ENCODE peak calls at places on chromosomes 4 and X, in seven cellular contexts. N is fibroblast of lung, R is B cell, Y is lower lobe of right lung, Z is dorsolateral prefrontal cortex, E is endodermal cell, V is gastrocnemius medialis. H is an unnamed sample.
A peak's percentile ranks its signal among the peaks of the same experiment; 100 is the strongest.

GRCh38 chr4:26020896-26021295 is 106.9 kb downstream of the SMIM20 start:
- DNase-seq in N (peak; percentile 92), R (no peak), Y (no peak), Z (no peak), E (no peak), V (no peak), H (no peak)

GRCh38 chrX:106415276-106415895 is 196.4 kb upstream of the RADX start:
- DNase-seq in N (peak; percentile 6), R (peak; percentile 17), Y (no peak), Z (no peak), E (peak; percentile 50), V (no peak), H (no peak)

GRCh38 chr4:36244257-36245084 is at the start of gene ARAP2:
- DNase-seq in N (peak; percentile 68), R (peak; percentile 88), Y (peak; percentile 83), Z (peak; percentile 51), E (peak; percentile 84), V (no peak), H (no peak)

GRCh38 chrX:119539872-119540271 is 25.3 kb downstream of the STEEP1 start:
- DNase-seq in N (no peak), R (no peak), Y (no peak), Z (no peak), E (peak; percentile 49), V (no peak), H (no peak)

GRCh38 chr4:155946486-155946885 is 7.2 kb downstream of the CTSO start:
- DNase-seq in N (peak; percentile 76), R (no peak), Y (no peak), Z (no peak), E (no peak), V (no peak), H (no peak)

GRCh38 chrX:66203114-66203513 is 39.1 kb downstream of the HEPH start:
- DNase-seq in N (no peak), R (no peak), Y (no peak), Z (no peak), E (no peak), V (no peak), H (no peak)

GRCh38 chrX:71515039-71515398 is 17.9 kb upstream of the OGT start:
- DNase-seq in N (no peak), R (no peak), Y (no peak), Z (no peak), E (no peak), V (peak; percentile 43), H (no peak)

GRCh38 chr4:105767579-105767978 is 59.0 kb downstream of the GSTCD start:
- DNase-seq in N (no peak), R (no peak), Y (no peak), Z (no peak), E (no peak), V (no peak), H (no peak)

GRCh38 chr4:142443469-142443868 is 402.6 kb downstream of the INPP4B start:
- DNase-seq in N (no peak), R (no peak), Y (no peak), Z (no peak), E (peak; percentile 77), V (no peak), H (no peak)

GRCh38 chr4:48259748-48260147 is 9.9 kb downstream of the TEC start:
- DNase-seq in N (no peak), R (no peak), Y (no peak), Z (no peak), E (no peak), V (no peak), H (no peak)

GRCh38 chr4:48262926-48263325 is 6.7 kb downstream of the TEC start:
- DNase-seq in N (peak; percentile 69), R (no peak), Y (no peak), Z (no peak), E (no peak), V (no peak), H (no peak)

GRCh38 chr4:48261288-48261687 is 8.3 kb downstream of the TEC start:
- DNase-seq in N (peak; percentile 72), R (no peak), Y (no peak), Z (no peak), E (no peak), V (no peak), H (no peak)

GRCh38 chr4:48258845-48259397 is 10.7 kb downstream of the TEC start:
- DNase-seq in N (no peak), R (no peak), Y (no peak), Z (no peak), E (no peak), V (no peak), H (no peak)

GRCh38 chr4:48262484-48262883 is 7.2 kb downstream of the TEC start:
- DNase-seq in N (no peak), R (no peak), Y (no peak), Z (no peak), E (no peak), V (no peak), H (no peak)
- TF ChIP-seq CTCF in N (no peak), R (no peak), Y (no peak), Z (no peak), E (no peak), V (no peak), H (no peak)

GRCh38 chr4:75705198-75705712 is 19.1 kb upstream of the USO1 start:
- DNase-seq in N (no peak), R (no peak), Y (no peak), Z (no peak), E (peak; percentile 81), V (no peak), H (no peak)

GRCh38 chr4:75702919-75703411 is 21.4 kb upstream of the USO1 start:
- DNase-seq in N (no peak), R (no peak), Y (no peak), Z (no peak), E (no peak), V (no peak), H (no peak)

GRCh38 chr4:75710246-75710645 is 14.1 kb upstream of the USO1 start:
- DNase-seq in N (peak; percentile 53), R (no peak), Y (no peak), Z (no peak), E (peak; percentile 3), V (no peak), H (no peak)

DNA sequence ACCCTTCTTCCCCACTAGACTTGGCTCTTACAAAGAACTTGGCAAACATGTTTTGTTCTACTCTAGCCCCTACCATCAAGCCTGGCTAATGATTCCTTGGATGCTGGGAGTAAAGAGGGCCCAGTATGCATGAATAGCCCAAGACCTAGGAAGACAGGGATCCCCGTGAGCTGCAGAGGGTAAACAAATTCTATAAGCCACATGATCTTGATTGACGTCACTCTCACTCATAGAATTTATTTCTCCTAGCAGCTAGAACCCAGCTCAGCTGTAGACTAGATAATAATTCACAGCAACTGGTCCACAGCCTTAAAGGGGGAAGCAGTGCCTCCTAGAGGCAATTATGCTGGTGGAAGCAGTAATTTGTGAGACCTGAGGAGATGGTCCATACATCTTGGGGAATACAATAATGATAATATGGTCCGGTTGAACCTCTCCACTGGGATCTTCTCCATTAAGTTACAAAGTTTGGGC is 16.1 kb upstream of the USO1 start:
- DNase-seq in N (no peak), R (no peak), Y (no peak), Z (no peak), E (peak; percentile 72), V (no peak), H (no peak)
- TF ChIP-seq CTCF in N (peak; percentile 34), R (peak; percentile 72), Y (peak; percentile 47), Z (no peak), E (peak; percentile 80), V (peak; percentile 32), H (peak; percentile 32)

GRCh38 chrX:38336538-38337240 is 9.4 kb upstream of the RPGR start:
- DNase-seq in N (no peak), R (no peak), Y (no peak), Z (no peak), E (no peak), V (no peak), H (no peak)

GRCh38 chrX:38332505-38332904 is 5.2 kb upstream of the RPGR start:
- DNase-seq in N (no peak), R (no peak), Y (no peak), Z (no peak), E (no peak), V (no peak), H (no peak)

DNA sequence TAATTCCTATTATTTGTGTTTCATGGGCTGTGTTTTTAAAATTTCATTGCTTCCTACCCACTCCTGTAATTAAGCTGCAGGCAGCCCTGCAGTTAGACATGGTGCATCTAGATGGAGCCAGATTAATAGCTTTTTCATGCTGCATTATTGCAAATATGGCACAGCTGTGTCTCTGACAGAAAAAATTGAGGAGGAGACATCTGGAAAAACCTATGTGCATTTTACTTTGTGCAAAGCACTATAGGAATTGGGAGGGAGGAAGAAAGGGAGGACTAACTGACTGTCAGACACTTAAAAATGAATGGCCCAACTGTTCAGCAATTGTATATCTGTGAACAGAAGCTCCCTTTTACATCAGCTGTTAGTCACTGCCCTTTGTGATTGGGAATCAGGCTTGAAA is 8.1 kb upstream of the RPGR start:
- DNase-seq in N (no peak), R (no peak), Y (no peak), Z (no peak), E (no peak), V (no peak), H (no peak)
- TF ChIP-seq CTCF in N (no peak), R (no peak), Y (no peak), Z (peak; percentile 39), E (no peak), V (no peak), H (peak; percentile 52)

GRCh38 chr4:186935881-186936280 is 212.2 kb upstream of the FAT1 start:
- DNase-seq in N (no peak), R (no peak), Y (no peak), Z (no peak), E (no peak), V (no peak), H (no peak)

GRCh38 chr4:186939226-186939625 is 215.6 kb upstream of the FAT1 start:
- DNase-seq in N (no peak), R (no peak), Y (no peak), Z (no peak), E (no peak), V (no peak), H (no peak)

GRCh38 chr4:186934255-186934654 is 210.6 kb upstream of the FAT1 start:
- DNase-seq in N (no peak), R (no peak), Y (no peak), Z (no peak), E (no peak), V (no peak), H (no peak)

GRCh38 chr4:186934841-186935443 is 211.3 kb upstream of the FAT1 start:
- DNase-seq in N (no peak), R (no peak), Y (no peak), Z (no peak), E (no peak), V (no peak), H (no peak)

DNA sequence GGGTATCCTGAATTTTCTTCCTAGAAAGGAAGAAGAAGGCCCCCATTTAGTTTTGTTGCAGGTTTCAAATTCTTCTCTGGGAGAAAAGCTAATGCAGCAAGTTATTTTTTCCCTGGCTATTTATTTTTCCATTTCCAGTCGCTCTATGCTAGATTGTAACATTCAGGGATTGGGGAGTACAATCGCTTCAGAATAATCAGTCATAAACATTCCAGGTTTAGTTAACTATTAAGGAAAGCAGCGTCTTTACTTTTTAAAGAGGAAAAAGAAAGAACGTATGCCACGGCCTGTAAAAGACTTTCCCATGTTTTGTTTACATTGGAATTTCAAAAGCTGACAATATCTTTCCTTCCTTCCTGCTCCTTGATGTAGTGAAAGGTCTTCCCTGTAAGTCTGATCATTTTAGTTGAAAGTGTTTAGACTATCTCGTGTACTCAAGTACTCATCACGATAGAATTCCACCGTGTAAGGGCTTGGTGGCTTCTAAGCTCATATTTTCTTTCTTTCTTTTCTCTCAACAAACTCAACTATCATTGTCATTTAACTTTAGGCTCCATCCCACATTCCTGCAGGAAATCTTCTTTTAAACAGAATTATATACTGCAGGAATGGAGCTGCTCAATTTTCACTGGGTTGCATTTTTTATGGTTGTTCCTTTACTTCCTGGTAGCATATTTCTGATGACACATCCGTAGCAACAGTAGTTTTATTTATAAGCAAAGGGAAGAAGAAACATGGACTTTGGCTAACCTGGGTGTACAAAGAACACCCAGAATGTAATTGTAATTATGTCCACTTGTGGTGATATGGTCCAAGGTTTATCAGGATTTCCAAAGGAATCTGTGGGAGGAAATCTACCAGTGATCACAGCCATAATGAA is 213.1 kb upstream of the FAT1 start:
- DNase-seq in N (peak; percentile 85), R (no peak), Y (no peak), Z (no peak), E (no peak), V (no peak), H (no peak)
- TF ChIP-seq CTCF in N (peak; percentile 12), R (no peak), Y (peak; percentile 19), Z (no peak), E (no peak), V (no peak), H (peak; percentile 74)

H was measured in chondrocyte.